ENCODE peak calls at places on chromosome 17, in six cellular contexts. Y is EH, A is dermis microvascular lymphatic vessel endothelial cell, W is substantia nigra, C is lung microvascular endothelial cell, O is DMS79. P is an unnamed sample.

GRCh38 chr17:61532818-61533217 is 58.2 kb downstream of the NACA2 start:
- DNase-seq in Y (no peak), A (no peak), W (no peak), C (no peak), O (no peak), P (no peak)

GRCh38 chr17:64037180-64037579 is 16.7 kb upstream of the ICAM2 start:
- DNase-seq in Y (no peak), A (no peak), W (no peak), C (no peak), O (no peak), P (no peak)

GRCh38 chr17:17416007-17416399 is 60.8 kb upstream of the MED9 start:
- DNase-seq in Y (peak; percentile 84), A (peak; percentile 88), W (no peak), C (peak; percentile 88), O (no peak), P (peak; percentile 81)

GRCh38 chr17:53490447-53490968 is 332.2 kb upstream of the KIF2B start:
- DNase-seq in Y (no peak), A (no peak), W (no peak), C (no peak), O (no peak), P (no peak)

GRCh38 chr17:58684003-58684402 is 7.8 kb downstream of the TEX14 start:
- DNase-seq in Y (no peak), A (no peak), W (no peak), C (no peak), O (no peak), P (no peak)

GRCh38 chr17:27892542-27892865 is 661 bp downstream of the LYRM9 start:
- DNase-seq in Y (no peak), A (no peak), W (no peak), C (no peak), O (no peak), P (no peak)

GRCh38 chr17:72122668-72123495 is 2.1 kb downstream of the SOX9 start:
- DNase-seq in Y (peak; percentile 64), A (no peak), W (peak; percentile 10), C (no peak), O (peak; percentile 28), P (peak; percentile 59)

GRCh38 chr17:35082073-35082657 is 18.7 kb upstream of the RFFL start:
- DNase-seq in Y (peak; percentile 95), A (peak; percentile 50), W (no peak), C (peak; percentile 75), O (peak; percentile 83), P (peak; percentile 86)

GRCh38 chr17:33904438-33904837 is 350.6 kb upstream of the CCL2 start:
- DNase-seq in Y (no peak), A (no peak), W (no peak), C (no peak), O (no peak), P (no peak)

GRCh38 chr17:67993153-67993997 is 2.9 kb downstream of the C17orf58 start:
- DNase-seq in Y (peak; percentile 84), A (peak; percentile 88), W (peak; percentile 64), C (peak; percentile 90), O (no peak), P (peak; percentile 75)

GRCh38 chr17:56804454-56804853 is 29.3 kb downstream of the C17orf67 start:
- DNase-seq in Y (no peak), A (no peak), W (no peak), C (no peak), O (no peak), P (no peak)

GRCh38 chr17:15918661-15919259 is 26.2 kb upstream of the ADORA2B start:
- DNase-seq in Y (peak; percentile 47), A (no peak), W (no peak), C (peak; percentile 20), O (no peak), P (no peak)

GRCh38 chr17:7436556-7437368 is 1.5 kb downstream of the TMEM102 start:
- DNase-seq in Y (peak; percentile 79), A (peak; percentile 92), W (peak; percentile 17), C (peak; percentile 86), O (peak; percentile 54), P (peak; percentile 74)

GRCh38 chr17:4574448-4575045 is 9.8 kb upstream of the SMTNL2 start:
- DNase-seq in Y (no peak), A (no peak), W (no peak), C (no peak), O (no peak), P (no peak)

GRCh38 chr17:13306310-13306962 is 288.6 kb upstream of the ELAC2 start:
- DNase-seq in Y (peak; percentile 73), A (no peak), W (no peak), C (peak; percentile 0), O (no peak), P (peak; percentile 72)

GRCh38 chr17:56754523-56755208 is 79.1 kb downstream of the C17orf67 start:
- DNase-seq in Y (peak; percentile 89), A (peak; percentile 82), W (no peak), C (peak; percentile 64), O (no peak), P (peak; percentile 89)

GRCh38 chr17:28828294-28829040 is 14.1 kb downstream of the FAM222B start:
- DNase-seq in Y (peak; percentile 88), A (no peak), W (no peak), C (no peak), O (no peak), P (peak; percentile 72)

GRCh38 chr17:81403040-81403467 is 7.8 kb downstream of the BAHCC1 start:
- DNase-seq in Y (no peak), A (no peak), W (no peak), C (peak; percentile 37), O (no peak), P (no peak)

GRCh38 chr17:37673386-37673785 is 30.1 kb upstream of the DDX52 start:
- DNase-seq in Y (peak; percentile 54), A (no peak), W (no peak), C (no peak), O (no peak), P (no peak)

GRCh38 chr17:61390479-61390791 is 9.2 kb upstream of the TBX2 start:
- DNase-seq in Y (no peak), A (no peak), W (no peak), C (no peak), O (no peak), P (no peak)

GRCh38 chr17:55763856-55764255 is 13.0 kb downstream of the PCTP start:
- DNase-seq in Y (peak; percentile 57), A (peak; percentile 74), W (no peak), C (peak; percentile 85), O (no peak), P (no peak)

GRCh38 chr17:12673788-12674187 is 8.1 kb downstream of the MYOCD start:
- DNase-seq in Y (peak; percentile 71), A (no peak), W (no peak), C (no peak), O (no peak), P (no peak)

GRCh38 chr17:48825446-48826381 is 5.1 kb upstream of the CALCOCO2 start:
- DNase-seq in Y (peak; percentile 70), A (no peak), W (no peak), C (no peak), O (no peak), P (no peak)

GRCh38 chr17:74442670-74443515 is 11.0 kb downstream of the GPRC5C start:
- DNase-seq in Y (no peak), A (peak; percentile 24), W (peak; percentile 39), C (no peak), O (peak; percentile 64), P (no peak)

GRCh38 chr17:33486135-33486886 is 193.2 kb upstream of the ASIC2 start:
- DNase-seq in Y (no peak), A (no peak), W (no peak), C (no peak), O (no peak), P (no peak)

GRCh38 chr17:31654936-31655335 is 204.1 kb downstream of the COPRS start:
- DNase-seq in Y (peak; percentile 84), A (no peak), W (no peak), C (no peak), O (no peak), P (no peak)

GRCh38 chr17:7651097-7651958 is 602 bp downstream of the ATP1B2 start:
- DNase-seq in Y (no peak), A (no peak), W (peak; percentile 18), C (no peak), O (no peak), P (no peak)

GRCh38 chr17:9916108-9916507 is 11.0 kb upstream of the RCVRN start:
- DNase-seq in Y (no peak), A (no peak), W (no peak), C (no peak), O (no peak), P (no peak)

GRCh38 chr17:76953066-76953465 is 84.9 kb downstream of the MGAT5B start:
- DNase-seq in Y (no peak), A (no peak), W (no peak), C (no peak), O (no peak), P (no peak)

P was measured in LHCN-M2.